ENCODE peak calls at places on chromosomes 11 and 22, in eight cellular contexts. One of them, this sample, is unnamed.

GRCh38 chr11:96620464-96621044 is 230.7 kb downstream of the JRKL start:
- DNase-seq in cardiac muscle cell: peak
- DNase-seq in adrenal gland: no peak
- DNase-seq in A549: no peak
- DNase-seq in fibroblast of pulmonary artery: peak
- DNase-seq in AG09309: no peak
- DNase-seq in GM12865: no peak
- DNase-seq in heart left ventricle: no peak
- DNase-seq in this sample: no peak

GRCh38 chr11:47606731-47607130 is 12.5 kb upstream of the C1QTNF4 start:
- DNase-seq in A549: no peak
- DNase-seq in adrenal gland: no peak
- DNase-seq in heart left ventricle: no peak
- DNase-seq in GM12865: peak
- DNase-seq in AG09309: no peak
- DNase-seq in fibroblast of pulmonary artery: peak
- DNase-seq in cardiac muscle cell: peak
- DNase-seq in this sample: no peak

GRCh38 chr22:42263944-42264343 is 6.5 kb downstream of the TCF20 start:
- DNase-seq in AG09309: no peak
- DNase-seq in cardiac muscle cell: no peak
- DNase-seq in heart left ventricle: no peak
- DNase-seq in GM12865: no peak
- DNase-seq in adrenal gland: no peak
- DNase-seq in A549: no peak
- DNase-seq in fibroblast of pulmonary artery: no peak
- DNase-seq in this sample: no peak

GRCh38 chr11:47093541-47093940 is 83.1 kb downstream of the ARFGAP2 start:
- DNase-seq in fibroblast of pulmonary artery: no peak
- DNase-seq in A549: no peak
- DNase-seq in GM12865: no peak
- DNase-seq in AG09309: no peak
- DNase-seq in cardiac muscle cell: no peak
- DNase-seq in heart left ventricle: no peak
- DNase-seq in adrenal gland: no peak
- DNase-seq in this sample: no peak

GRCh38 chr22:49022816-49023160 is 804.9 kb downstream of the BRD1 start:
- DNase-seq in heart left ventricle: no peak
- DNase-seq in GM12865: no peak
- DNase-seq in fibroblast of pulmonary artery: no peak
- DNase-seq in AG09309: no peak
- DNase-seq in A549: no peak
- DNase-seq in cardiac muscle cell: no peak
- DNase-seq in adrenal gland: no peak
- DNase-seq in this sample: no peak

GRCh38 chr22:22752556-22753477 is 108.4 kb downstream of the GGTLC2 start:
- DNase-seq in adrenal gland: no peak
- DNase-seq in fibroblast of pulmonary artery: peak
- DNase-seq in AG09309: peak
- DNase-seq in heart left ventricle: no peak
- DNase-seq in A549: no peak
- DNase-seq in GM12865: no peak
- DNase-seq in cardiac muscle cell: peak
- DNase-seq in this sample: no peak

GRCh38 chr22:46564084-46564714 is 26.8 kb upstream of the CELSR1 start:
- DNase-seq in AG09309: no peak
- DNase-seq in cardiac muscle cell: no peak
- DNase-seq in adrenal gland: no peak
- DNase-seq in heart left ventricle: no peak
- DNase-seq in fibroblast of pulmonary artery: no peak
- DNase-seq in A549: no peak
- DNase-seq in GM12865: no peak
- DNase-seq in this sample: no peak

GRCh38 chr11:113952070-113952469 is 22.8 kb upstream of the HTR3A start:
- DNase-seq in GM12865: no peak
- DNase-seq in heart left ventricle: no peak
- DNase-seq in adrenal gland: no peak
- DNase-seq in cardiac muscle cell: no peak
- DNase-seq in A549: no peak
- DNase-seq in fibroblast of pulmonary artery: no peak
- DNase-seq in AG09309: no peak
- DNase-seq in this sample: no peak

GRCh38 chr22:20244744-20245576 is 23.2 kb downstream of the RTN4R start:
- DNase-seq in AG09309: no peak
- DNase-seq in heart left ventricle: no peak
- DNase-seq in adrenal gland: no peak
- DNase-seq in fibroblast of pulmonary artery: no peak
- DNase-seq in A549: no peak
- DNase-seq in GM12865: peak
- DNase-seq in cardiac muscle cell: no peak
- DNase-seq in this sample: no peak

GRCh38 chr22:43955883-43956286 is 643 bp downstream of the SAMM50 start:
- DNase-seq in adrenal gland: no peak
- DNase-seq in GM12865: peak
- DNase-seq in fibroblast of pulmonary artery: peak
- DNase-seq in heart left ventricle: no peak
- DNase-seq in A549: no peak
- DNase-seq in AG09309: no peak
- DNase-seq in cardiac muscle cell: peak
- DNase-seq in this sample: no peak

GRCh38 chr11:118373263-118373662 is 13.9 kb downstream of the UBE4A start:
- DNase-seq in heart left ventricle: no peak
- DNase-seq in adrenal gland: no peak
- DNase-seq in AG09309: no peak
- DNase-seq in cardiac muscle cell: no peak
- DNase-seq in fibroblast of pulmonary artery: no peak
- DNase-seq in A549: no peak
- DNase-seq in GM12865: no peak
- DNase-seq in this sample: no peak

GRCh38 chr11:117704416-117705150 is 92.4 kb downstream of the DSCAML1 start:
- DNase-seq in GM12865: no peak
- DNase-seq in cardiac muscle cell: no peak
- DNase-seq in AG09309: no peak
- DNase-seq in A549: no peak
- DNase-seq in fibroblast of pulmonary artery: no peak
- DNase-seq in adrenal gland: no peak
- DNase-seq in heart left ventricle: no peak
- DNase-seq in this sample: no peak

GRCh38 chr11:68711114-68711513 is 26.8 kb downstream of the GAL start:
- DNase-seq in GM12865: no peak
- DNase-seq in heart left ventricle: no peak
- DNase-seq in fibroblast of pulmonary artery: no peak
- DNase-seq in AG09309: no peak
- DNase-seq in adrenal gland: no peak
- DNase-seq in cardiac muscle cell: no peak
- DNase-seq in A549: no peak
- DNase-seq in this sample: no peak

GRCh38 chr11:16775604-16776283 is 37.3 kb downstream of the C11orf58 start:
- DNase-seq in A549: no peak
- DNase-seq in adrenal gland: no peak
- DNase-seq in AG09309: no peak
- DNase-seq in cardiac muscle cell: no peak
- DNase-seq in GM12865: no peak
- DNase-seq in fibroblast of pulmonary artery: no peak
- DNase-seq in heart left ventricle: no peak
- DNase-seq in this sample: no peak

GRCh38 chr11:12321217-12321937 is 56.0 kb upstream of the PARVA start:
- DNase-seq in cardiac muscle cell: no peak
- DNase-seq in heart left ventricle: no peak
- DNase-seq in GM12865: no peak
- DNase-seq in AG09309: no peak
- DNase-seq in adrenal gland: no peak
- DNase-seq in A549: no peak
- DNase-seq in fibroblast of pulmonary artery: no peak
- DNase-seq in this sample: no peak

GRCh38 chr11:1918436-1919315 is 827 bp upstream of the TNNT3 start:
- DNase-seq in A549: no peak
- DNase-seq in fibroblast of pulmonary artery: no peak
- DNase-seq in GM12865: no peak
- DNase-seq in AG09309: no peak
- DNase-seq in cardiac muscle cell: no peak
- DNase-seq in heart left ventricle: peak
- DNase-seq in adrenal gland: peak
- DNase-seq in this sample: no peak

GRCh38 chr22:45892681-45893461 is 84.1 kb downstream of the WNT7B start:
- DNase-seq in fibroblast of pulmonary artery: no peak
- DNase-seq in adrenal gland: no peak
- DNase-seq in cardiac muscle cell: no peak
- DNase-seq in AG09309: no peak
- DNase-seq in GM12865: no peak
- DNase-seq in heart left ventricle: peak
- DNase-seq in A549: no peak
- DNase-seq in this sample: no peak

GRCh38 chr22:23215294-23216204 is 35.2 kb downstream of the BCR start:
- DNase-seq in fibroblast of pulmonary artery: peak
- DNase-seq in A549: no peak
- DNase-seq in GM12865: no peak
- DNase-seq in adrenal gland: no peak
- DNase-seq in AG09309: no peak
- DNase-seq in heart left ventricle: no peak
- DNase-seq in cardiac muscle cell: peak
- DNase-seq in this sample: no peak

GRCh38 chr11:84899740-84900139 is 727.4 kb downstream of the DLG2 start:
- DNase-seq in AG09309: no peak
- DNase-seq in fibroblast of pulmonary artery: no peak
- DNase-seq in GM12865: peak
- DNase-seq in cardiac muscle cell: no peak
- DNase-seq in adrenal gland: no peak
- DNase-seq in A549: no peak
- DNase-seq in heart left ventricle: no peak
- DNase-seq in this sample: no peak

GRCh38 chr11:69718147-69718546 is 14.3 kb upstream of the FGF19 start:
- DNase-seq in adrenal gland: no peak
- DNase-seq in AG09309: no peak
- DNase-seq in A549: peak
- DNase-seq in cardiac muscle cell: peak
- DNase-seq in GM12865: peak
- DNase-seq in fibroblast of pulmonary artery: peak
- DNase-seq in heart left ventricle: no peak
- DNase-seq in this sample: peak

GRCh38 chr11:119315139-119316016 is 1.6 kb downstream of the MCAM start:
- DNase-seq in adrenal gland: peak
- DNase-seq in fibroblast of pulmonary artery: no peak
- DNase-seq in A549: no peak
- DNase-seq in AG09309: no peak
- DNase-seq in heart left ventricle: peak
- DNase-seq in GM12865: peak
- DNase-seq in cardiac muscle cell: no peak
- DNase-seq in this sample: no peak

DNA sequence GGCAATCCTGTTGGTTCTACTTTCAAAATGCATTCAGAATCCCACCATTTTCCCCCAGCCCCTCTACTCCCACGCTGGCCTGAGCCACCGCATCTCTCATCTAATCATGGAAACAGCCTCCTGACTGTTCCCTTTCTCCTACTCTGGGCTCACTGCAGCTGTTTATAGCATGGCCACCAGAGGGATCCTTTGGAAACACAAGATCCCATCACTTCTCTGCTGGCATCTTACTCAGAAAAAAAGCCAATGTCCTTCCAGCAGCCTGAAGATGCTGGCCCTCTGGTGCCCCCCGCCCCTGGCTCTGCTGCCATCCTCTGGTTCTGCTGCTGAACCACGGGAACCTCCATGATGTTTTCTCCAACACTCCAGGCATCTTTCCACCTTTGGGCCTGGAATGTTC is 11.1 kb downstream of the MS4A8 start:
- DNase-seq in AG09309: no peak
- DNase-seq in A549: peak
- DNase-seq in cardiac muscle cell: no peak
- DNase-seq in heart left ventricle: no peak
- DNase-seq in adrenal gland: no peak
- DNase-seq in fibroblast of pulmonary artery: no peak
- DNase-seq in GM12865: no peak
- DNase-seq in this sample: peak
- TF ChIP-seq CTCF in AG09309: no peak
- TF ChIP-seq CTCF in A549: no peak
- TF ChIP-seq CTCF in cardiac muscle cell: no peak
- TF ChIP-seq CTCF in heart left ventricle: no peak
- TF ChIP-seq CTCF in adrenal gland: no peak
- TF ChIP-seq CTCF in fibroblast of pulmonary artery: peak
- TF ChIP-seq CTCF in GM12865: no peak
- TF ChIP-seq CTCF in this sample: peak

GRCh38 chr11:66467034-66467659 is 442 bp downstream of the PELI3 start:
- DNase-seq in A549: peak
- DNase-seq in adrenal gland: peak
- DNase-seq in cardiac muscle cell: peak
- DNase-seq in AG09309: no peak
- DNase-seq in GM12865: peak
- DNase-seq in fibroblast of pulmonary artery: peak
- DNase-seq in heart left ventricle: no peak
- DNase-seq in this sample: peak
- TF ChIP-seq CTCF in A549: peak
- TF ChIP-seq CTCF in adrenal gland: peak
- TF ChIP-seq CTCF in cardiac muscle cell: peak
- TF ChIP-seq CTCF in AG09309: peak
- TF ChIP-seq CTCF in GM12865: peak
- TF ChIP-seq CTCF in fibroblast of pulmonary artery: no peak
- TF ChIP-seq CTCF in heart left ventricle: no peak
- TF ChIP-seq CTCF in this sample: peak

DNA sequence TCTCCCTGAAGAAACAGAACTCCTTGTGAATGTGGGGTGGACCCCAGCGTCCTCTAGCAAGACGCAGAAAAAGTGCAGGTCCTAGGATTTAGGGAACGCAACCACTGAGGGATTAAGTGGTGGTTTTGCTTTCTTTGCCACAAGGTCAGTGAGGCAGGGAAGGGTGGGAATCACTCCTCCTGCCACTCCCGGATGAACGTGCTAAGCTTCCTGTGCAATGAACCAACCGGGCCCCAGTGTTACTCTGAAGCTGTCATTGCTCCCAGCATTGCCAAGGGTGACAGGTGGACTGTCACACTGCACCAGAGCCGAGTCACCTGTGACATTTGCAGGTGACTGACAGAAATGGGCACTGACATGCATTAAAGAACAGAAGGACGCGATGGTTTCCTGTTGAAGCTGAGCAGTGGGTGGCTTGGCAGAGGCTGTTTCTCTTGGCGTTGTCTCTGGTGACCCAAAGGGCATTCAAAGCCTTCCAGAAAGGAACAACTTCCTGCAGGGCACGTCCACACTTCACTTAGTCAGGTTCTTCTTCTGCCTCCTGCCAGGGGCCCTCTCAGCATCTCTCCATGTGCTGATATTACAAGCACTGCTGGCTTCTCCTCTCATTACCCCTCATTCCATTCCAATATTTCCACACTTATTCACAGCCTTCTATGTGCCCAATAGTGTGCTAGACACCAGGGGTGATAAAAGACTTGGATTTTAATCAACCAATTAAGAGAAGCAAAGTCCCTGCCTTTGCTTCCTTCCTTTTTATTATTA is 9.7 kb downstream of the KIRREL3 start:
- DNase-seq in cardiac muscle cell: no peak
- DNase-seq in heart left ventricle: no peak
- DNase-seq in fibroblast of pulmonary artery: peak
- DNase-seq in adrenal gland: no peak
- DNase-seq in A549: no peak
- DNase-seq in GM12865: no peak
- DNase-seq in AG09309: no peak
- DNase-seq in this sample: no peak
- TF ChIP-seq CTCF in cardiac muscle cell: peak
- TF ChIP-seq CTCF in heart left ventricle: no peak
- TF ChIP-seq CTCF in fibroblast of pulmonary artery: no peak
- TF ChIP-seq CTCF in adrenal gland: no peak
- TF ChIP-seq CTCF in A549: no peak
- TF ChIP-seq CTCF in GM12865: no peak
- TF ChIP-seq CTCF in AG09309: no peak
- TF ChIP-seq CTCF in this sample: peak

GRCh38 chr11:33984682-33985389 is 66.7 kb upstream of the CAPRIN1 start:
- DNase-seq in GM12865: no peak
- DNase-seq in heart left ventricle: no peak
- DNase-seq in adrenal gland: no peak
- DNase-seq in AG09309: no peak
- DNase-seq in A549: no peak
- DNase-seq in cardiac muscle cell: no peak
- DNase-seq in fibroblast of pulmonary artery: no peak
- DNase-seq in this sample: no peak
- TF ChIP-seq CTCF in GM12865: no peak
- TF ChIP-seq CTCF in heart left ventricle: no peak
- TF ChIP-seq CTCF in adrenal gland: no peak
- TF ChIP-seq CTCF in AG09309: no peak
- TF ChIP-seq CTCF in A549: peak
- TF ChIP-seq CTCF in cardiac muscle cell: no peak
- TF ChIP-seq CTCF in fibroblast of pulmonary artery: peak
- TF ChIP-seq CTCF in this sample: no peak

This sample was measured in endothelial cell.